ENCODE peak calls at places on chromosomes 2 and 18, in six cellular contexts. One of them, this sample, is unnamed.

GRCh38 chr2:237099804-237100203 is 14.1 kb downstream of the COPS8 start:
- DNase-seq in AG08395: no peak
- DNase-seq in A549: no peak
- DNase-seq in endothelial cell: no peak
- DNase-seq in stimulated activated CD4-positive, alpha-beta T cell treated with anti-CD3 and anti-CD28 coated beads, Interleukin-4, amount 100 ng/mL, for 4 hours: no peak
- DNase-seq in NCI-H1105: no peak
- DNase-seq in this sample: no peak

GRCh38 chr2:27123302-27124150 is at the start of gene ABHD1:
- DNase-seq in endothelial cell: peak
- DNase-seq in AG08395: peak
- DNase-seq in NCI-H1105: no peak
- DNase-seq in A549: peak
- DNase-seq in stimulated activated CD4-positive, alpha-beta T cell treated with anti-CD3 and anti-CD28 coated beads, Interleukin-4, amount 100 ng/mL, for 4 hours: peak
- DNase-seq in this sample: peak

GRCh38 chr18:51069885-51070284 is 39.9 kb downstream of the SMAD4 start:
- DNase-seq in A549: no peak
- DNase-seq in stimulated activated CD4-positive, alpha-beta T cell treated with anti-CD3 and anti-CD28 coated beads, Interleukin-4, amount 100 ng/mL, for 4 hours: no peak
- DNase-seq in AG08395: no peak
- DNase-seq in endothelial cell: no peak
- DNase-seq in NCI-H1105: no peak
- DNase-seq in this sample: no peak

GRCh38 chr2:36322108-36322507 is 33.5 kb upstream of the CRIM1 start:
- DNase-seq in A549: peak
- DNase-seq in NCI-H1105: no peak
- DNase-seq in stimulated activated CD4-positive, alpha-beta T cell treated with anti-CD3 and anti-CD28 coated beads, Interleukin-4, amount 100 ng/mL, for 4 hours: no peak
- DNase-seq in endothelial cell: peak
- DNase-seq in AG08395: peak
- DNase-seq in this sample: no peak

GRCh38 chr2:28979041-28979440 is 2.1 kb upstream of the TOGARAM2 start:
- DNase-seq in AG08395: no peak
- DNase-seq in NCI-H1105: no peak
- DNase-seq in A549: no peak
- DNase-seq in endothelial cell: no peak
- DNase-seq in stimulated activated CD4-positive, alpha-beta T cell treated with anti-CD3 and anti-CD28 coated beads, Interleukin-4, amount 100 ng/mL, for 4 hours: no peak
- DNase-seq in this sample: no peak

GRCh38 chr18:13810950-13811485 is 12.9 kb upstream of the MC5R start:
- DNase-seq in AG08395: no peak
- DNase-seq in A549: no peak
- DNase-seq in stimulated activated CD4-positive, alpha-beta T cell treated with anti-CD3 and anti-CD28 coated beads, Interleukin-4, amount 100 ng/mL, for 4 hours: no peak
- DNase-seq in endothelial cell: no peak
- DNase-seq in NCI-H1105: no peak
- DNase-seq in this sample: no peak

GRCh38 chr18:47531759-47532158 is 280.3 kb upstream of the SKOR2 start:
- DNase-seq in NCI-H1105: no peak
- DNase-seq in stimulated activated CD4-positive, alpha-beta T cell treated with anti-CD3 and anti-CD28 coated beads, Interleukin-4, amount 100 ng/mL, for 4 hours: no peak
- DNase-seq in AG08395: no peak
- DNase-seq in endothelial cell: no peak
- DNase-seq in A549: no peak
- DNase-seq in this sample: no peak

GRCh38 chr2:38274286-38275276 is 102.5 kb downstream of the ATL2 start:
- DNase-seq in AG08395: peak
- DNase-seq in stimulated activated CD4-positive, alpha-beta T cell treated with anti-CD3 and anti-CD28 coated beads, Interleukin-4, amount 100 ng/mL, for 4 hours: no peak
- DNase-seq in endothelial cell: peak
- DNase-seq in A549: peak
- DNase-seq in NCI-H1105: peak
- DNase-seq in this sample: no peak

GRCh38 chr2:152200562-152201465 is 25.3 kb upstream of the STAM2 start:
- DNase-seq in stimulated activated CD4-positive, alpha-beta T cell treated with anti-CD3 and anti-CD28 coated beads, Interleukin-4, amount 100 ng/mL, for 4 hours: no peak
- DNase-seq in NCI-H1105: no peak
- DNase-seq in AG08395: peak
- DNase-seq in A549: peak
- DNase-seq in endothelial cell: no peak
- DNase-seq in this sample: no peak

GRCh38 chr18:76099931-76100457 is 395.0 kb downstream of the ZNF516 start:
- DNase-seq in stimulated activated CD4-positive, alpha-beta T cell treated with anti-CD3 and anti-CD28 coated beads, Interleukin-4, amount 100 ng/mL, for 4 hours: no peak
- DNase-seq in NCI-H1105: no peak
- DNase-seq in AG08395: no peak
- DNase-seq in endothelial cell: no peak
- DNase-seq in A549: no peak
- DNase-seq in this sample: no peak

GRCh38 chr2:16031848-16032159 is 91.5 kb downstream of the MYCN start:
- DNase-seq in endothelial cell: no peak
- DNase-seq in NCI-H1105: peak
- DNase-seq in AG08395: no peak
- DNase-seq in A549: no peak
- DNase-seq in stimulated activated CD4-positive, alpha-beta T cell treated with anti-CD3 and anti-CD28 coated beads, Interleukin-4, amount 100 ng/mL, for 4 hours: no peak
- DNase-seq in this sample: no peak

GRCh38 chr18:56853961-56854360 is 202.8 kb downstream of the WDR7 start:
- DNase-seq in AG08395: no peak
- DNase-seq in stimulated activated CD4-positive, alpha-beta T cell treated with anti-CD3 and anti-CD28 coated beads, Interleukin-4, amount 100 ng/mL, for 4 hours: no peak
- DNase-seq in NCI-H1105: no peak
- DNase-seq in A549: no peak
- DNase-seq in endothelial cell: no peak
- DNase-seq in this sample: no peak

GRCh38 chr2:19329445-19329844 is 29.0 kb downstream of the OSR1 start:
- DNase-seq in endothelial cell: no peak
- DNase-seq in A549: no peak
- DNase-seq in NCI-H1105: no peak
- DNase-seq in stimulated activated CD4-positive, alpha-beta T cell treated with anti-CD3 and anti-CD28 coated beads, Interleukin-4, amount 100 ng/mL, for 4 hours: no peak
- DNase-seq in AG08395: no peak
- DNase-seq in this sample: no peak

GRCh38 chr2:238439912-238440311 is 13.2 kb downstream of the ASB1 start:
- DNase-seq in stimulated activated CD4-positive, alpha-beta T cell treated with anti-CD3 and anti-CD28 coated beads, Interleukin-4, amount 100 ng/mL, for 4 hours: no peak
- DNase-seq in A549: no peak
- DNase-seq in NCI-H1105: no peak
- DNase-seq in AG08395: no peak
- DNase-seq in endothelial cell: no peak
- DNase-seq in this sample: no peak

GRCh38 chr2:133459590-133459989 is 108.7 kb downstream of the NCKAP5 start:
- DNase-seq in NCI-H1105: no peak
- DNase-seq in stimulated activated CD4-positive, alpha-beta T cell treated with anti-CD3 and anti-CD28 coated beads, Interleukin-4, amount 100 ng/mL, for 4 hours: no peak
- DNase-seq in A549: no peak
- DNase-seq in AG08395: no peak
- DNase-seq in endothelial cell: no peak
- DNase-seq in this sample: no peak

GRCh38 chr2:206068207-206068606 is 17.8 kb downstream of the INO80D start:
- DNase-seq in AG08395: no peak
- DNase-seq in NCI-H1105: no peak
- DNase-seq in A549: no peak
- DNase-seq in endothelial cell: no peak
- DNase-seq in stimulated activated CD4-positive, alpha-beta T cell treated with anti-CD3 and anti-CD28 coated beads, Interleukin-4, amount 100 ng/mL, for 4 hours: no peak
- DNase-seq in this sample: no peak

GRCh38 chr2:27078267-27079194 is at the start of gene EMILIN1:
- DNase-seq in stimulated activated CD4-positive, alpha-beta T cell treated with anti-CD3 and anti-CD28 coated beads, Interleukin-4, amount 100 ng/mL, for 4 hours: no peak
- DNase-seq in endothelial cell: no peak
- DNase-seq in NCI-H1105: no peak
- DNase-seq in AG08395: peak
- DNase-seq in A549: no peak
- DNase-seq in this sample: no peak

GRCh38 chr2:95721726-95722125 is 129.9 kb downstream of the TRIM43 start:
- DNase-seq in stimulated activated CD4-positive, alpha-beta T cell treated with anti-CD3 and anti-CD28 coated beads, Interleukin-4, amount 100 ng/mL, for 4 hours: no peak
- DNase-seq in A549: no peak
- DNase-seq in AG08395: no peak
- DNase-seq in NCI-H1105: no peak
- DNase-seq in endothelial cell: no peak
- DNase-seq in this sample: no peak

GRCh38 chr2:102520801-102521200 is 47.8 kb downstream of the SLC9A4 start:
- DNase-seq in AG08395: no peak
- DNase-seq in stimulated activated CD4-positive, alpha-beta T cell treated with anti-CD3 and anti-CD28 coated beads, Interleukin-4, amount 100 ng/mL, for 4 hours: no peak
- DNase-seq in A549: no peak
- DNase-seq in endothelial cell: no peak
- DNase-seq in NCI-H1105: no peak
- DNase-seq in this sample: no peak

GRCh38 chr2:54386993-54387590 is 69.0 kb upstream of the SPTBN1 start:
- DNase-seq in endothelial cell: no peak
- DNase-seq in AG08395: peak
- DNase-seq in stimulated activated CD4-positive, alpha-beta T cell treated with anti-CD3 and anti-CD28 coated beads, Interleukin-4, amount 100 ng/mL, for 4 hours: no peak
- DNase-seq in NCI-H1105: no peak
- DNase-seq in A549: no peak
- DNase-seq in this sample: no peak

GRCh38 chr2:27773959-27774358 is 2.4 kb downstream of the MRPL33 start:
- DNase-seq in endothelial cell: no peak
- DNase-seq in A549: no peak
- DNase-seq in NCI-H1105: no peak
- DNase-seq in AG08395: no peak
- DNase-seq in stimulated activated CD4-positive, alpha-beta T cell treated with anti-CD3 and anti-CD28 coated beads, Interleukin-4, amount 100 ng/mL, for 4 hours: no peak
- DNase-seq in this sample: no peak

GRCh38 chr2:223093436-223093839 is 41.4 kb downstream of the KCNE4 start:
- DNase-seq in endothelial cell: no peak
- DNase-seq in NCI-H1105: no peak
- DNase-seq in A549: no peak
- DNase-seq in stimulated activated CD4-positive, alpha-beta T cell treated with anti-CD3 and anti-CD28 coated beads, Interleukin-4, amount 100 ng/mL, for 4 hours: no peak
- DNase-seq in AG08395: peak
- DNase-seq in this sample: no peak

GRCh38 chr2:241931084-241931975 is 61.8 kb downstream of the RTP5 start:
- DNase-seq in endothelial cell: no peak
- DNase-seq in NCI-H1105: no peak
- DNase-seq in A549: no peak
- DNase-seq in AG08395: no peak
- DNase-seq in stimulated activated CD4-positive, alpha-beta T cell treated with anti-CD3 and anti-CD28 coated beads, Interleukin-4, amount 100 ng/mL, for 4 hours: no peak
- DNase-seq in this sample: no peak

GRCh38 chr2:239760596-239760995 is 264.5 kb downstream of the NDUFA10 start:
- DNase-seq in AG08395: no peak
- DNase-seq in stimulated activated CD4-positive, alpha-beta T cell treated with anti-CD3 and anti-CD28 coated beads, Interleukin-4, amount 100 ng/mL, for 4 hours: no peak
- DNase-seq in NCI-H1105: no peak
- DNase-seq in A549: no peak
- DNase-seq in endothelial cell: no peak
- DNase-seq in this sample: no peak

GRCh38 chr2:39213015-39213414 is 30.8 kb downstream of the CDKL4 start:
- DNase-seq in endothelial cell: no peak
- DNase-seq in A549: no peak
- DNase-seq in stimulated activated CD4-positive, alpha-beta T cell treated with anti-CD3 and anti-CD28 coated beads, Interleukin-4, amount 100 ng/mL, for 4 hours: no peak
- DNase-seq in NCI-H1105: no peak
- DNase-seq in AG08395: no peak
- DNase-seq in this sample: no peak

GRCh38 chr2:241211276-241211675 is 22.8 kb downstream of the ANO7 start:
- DNase-seq in A549: no peak
- DNase-seq in NCI-H1105: no peak
- DNase-seq in endothelial cell: no peak
- DNase-seq in AG08395: no peak
- DNase-seq in stimulated activated CD4-positive, alpha-beta T cell treated with anti-CD3 and anti-CD28 coated beads, Interleukin-4, amount 100 ng/mL, for 4 hours: no peak
- DNase-seq in this sample: no peak

GRCh38 chr2:128473175-128474013 is 154.7 kb upstream of the HS6ST1 start:
- DNase-seq in AG08395: peak
- DNase-seq in endothelial cell: no peak
- DNase-seq in stimulated activated CD4-positive, alpha-beta T cell treated with anti-CD3 and anti-CD28 coated beads, Interleukin-4, amount 100 ng/mL, for 4 hours: peak
- DNase-seq in A549: no peak
- DNase-seq in NCI-H1105: peak
- DNase-seq in this sample: no peak

GRCh38 chr2:43368483-43369385 is 142.3 kb upstream of the ZFP36L2 start:
- DNase-seq in AG08395: peak
- DNase-seq in endothelial cell: no peak
- DNase-seq in stimulated activated CD4-positive, alpha-beta T cell treated with anti-CD3 and anti-CD28 coated beads, Interleukin-4, amount 100 ng/mL, for 4 hours: no peak
- DNase-seq in NCI-H1105: no peak
- DNase-seq in A549: no peak
- DNase-seq in this sample: no peak

GRCh38 chr2:32977228-32977758 is 30.5 kb downstream of the LTBP1 start:
- DNase-seq in AG08395: no peak
- DNase-seq in NCI-H1105: no peak
- DNase-seq in endothelial cell: no peak
- DNase-seq in stimulated activated CD4-positive, alpha-beta T cell treated with anti-CD3 and anti-CD28 coated beads, Interleukin-4, amount 100 ng/mL, for 4 hours: no peak
- DNase-seq in A549: peak
- DNase-seq in this sample: no peak

GRCh38 chr18:3332376-3332775 is 70.4 kb downstream of the MYL12B start:
- DNase-seq in stimulated activated CD4-positive, alpha-beta T cell treated with anti-CD3 and anti-CD28 coated beads, Interleukin-4, amount 100 ng/mL, for 4 hours: no peak
- DNase-seq in endothelial cell: no peak
- DNase-seq in A549: no peak
- DNase-seq in AG08395: no peak
- DNase-seq in NCI-H1105: no peak
- DNase-seq in this sample: no peak

GRCh38 chr18:35481960-35482366 is 15.8 kb downstream of the INO80C start:
- DNase-seq in AG08395: no peak
- DNase-seq in stimulated activated CD4-positive, alpha-beta T cell treated with anti-CD3 and anti-CD28 coated beads, Interleukin-4, amount 100 ng/mL, for 4 hours: no peak
- DNase-seq in A549: peak
- DNase-seq in NCI-H1105: no peak
- DNase-seq in endothelial cell: no peak
- DNase-seq in this sample: no peak

GRCh38 chr2:43133336-43133707 is 93.1 kb downstream of the ZFP36L2 start:
- DNase-seq in NCI-H1105: no peak
- DNase-seq in endothelial cell: no peak
- DNase-seq in stimulated activated CD4-positive, alpha-beta T cell treated with anti-CD3 and anti-CD28 coated beads, Interleukin-4, amount 100 ng/mL, for 4 hours: no peak
- DNase-seq in AG08395: no peak
- DNase-seq in A549: no peak
- DNase-seq in this sample: no peak

GRCh38 chr2:4381049-4381448 is 677.7 kb downstream of the DCDC2C start:
- DNase-seq in stimulated activated CD4-positive, alpha-beta T cell treated with anti-CD3 and anti-CD28 coated beads, Interleukin-4, amount 100 ng/mL, for 4 hours: no peak
- DNase-seq in AG08395: no peak
- DNase-seq in NCI-H1105: peak
- DNase-seq in A549: no peak
- DNase-seq in endothelial cell: no peak
- DNase-seq in this sample: no peak

GRCh38 chr18:48475635-48476549 is 62.9 kb upstream of the CTIF start:
- DNase-seq in AG08395: peak
- DNase-seq in stimulated activated CD4-positive, alpha-beta T cell treated with anti-CD3 and anti-CD28 coated beads, Interleukin-4, amount 100 ng/mL, for 4 hours: no peak
- DNase-seq in A549: peak
- DNase-seq in endothelial cell: peak
- DNase-seq in NCI-H1105: peak
- DNase-seq in this sample: no peak

GRCh38 chr18:46281185-46282176 is 177.3 kb downstream of the HAUS1 start:
- DNase-seq in A549: peak
- DNase-seq in NCI-H1105: peak
- DNase-seq in endothelial cell: peak
- DNase-seq in stimulated activated CD4-positive, alpha-beta T cell treated with anti-CD3 and anti-CD28 coated beads, Interleukin-4, amount 100 ng/mL, for 4 hours: peak
- DNase-seq in AG08395: peak
- DNase-seq in this sample: peak

GRCh38 chr2:145800201-145801091 is 1280.5 kb upstream of the ZEB2 start:
- DNase-seq in NCI-H1105: peak
- DNase-seq in AG08395: no peak
- DNase-seq in endothelial cell: no peak
- DNase-seq in A549: peak
- DNase-seq in stimulated activated CD4-positive, alpha-beta T cell treated with anti-CD3 and anti-CD28 coated beads, Interleukin-4, amount 100 ng/mL, for 4 hours: no peak
- DNase-seq in this sample: no peak

GRCh38 chr2:198880986-198881385 is 576.8 kb downstream of the SATB2 start:
- DNase-seq in endothelial cell: no peak
- DNase-seq in AG08395: no peak
- DNase-seq in NCI-H1105: no peak
- DNase-seq in A549: no peak
- DNase-seq in stimulated activated CD4-positive, alpha-beta T cell treated with anti-CD3 and anti-CD28 coated beads, Interleukin-4, amount 100 ng/mL, for 4 hours: no peak
- DNase-seq in this sample: no peak

GRCh38 chr2:223166975-223167650 is 115.1 kb downstream of the KCNE4 start:
- DNase-seq in NCI-H1105: no peak
- DNase-seq in stimulated activated CD4-positive, alpha-beta T cell treated with anti-CD3 and anti-CD28 coated beads, Interleukin-4, amount 100 ng/mL, for 4 hours: no peak
- DNase-seq in AG08395: no peak
- DNase-seq in endothelial cell: no peak
- DNase-seq in A549: no peak
- DNase-seq in this sample: no peak